ENCODE peak calls at places on chromosomes 13 and 19, in eight cellular contexts. F is stomach, Z is transverse colon, K is HepG2, J is sigmoid colon, Q is H1, Y is K562, E is SK-N-SH. N is an unnamed sample.

GRCh38 chr13:26679945-26680516 is 80.6 kb downstream of the GPR12 start:
- DNase-seq in Y (peak; percentile 2), Q (no peak), Z (no peak), K (no peak), E (no peak), F (no peak), J (no peak), N (no peak)

GRCh38 chr13:19618925-19619324 is 14.5 kb upstream of the MPHOSPH8 start:
- DNase-seq in Q (peak; percentile 46), Y (peak; percentile 31), Z (no peak), K (peak; percentile 79), E (peak; percentile 49), F (no peak), J (no peak), N (no peak)

GRCh38 chr13:41179593-41180250 is 14.6 kb downstream of the KBTBD7 start:
- DNase-seq in E (no peak), K (no peak), Y (peak; percentile 17), Z (no peak), Q (no peak), J (no peak), F (no peak), N (no peak)

GRCh38 chr19:11092181-11092538 is 2.9 kb downstream of the LDLR start:
- DNase-seq in E (no peak), Q (no peak), Y (no peak), Z (no peak), F (no peak), K (peak; percentile 92), J (no peak), N (no peak)

GRCh38 chr13:113566227-113566561 is 18.4 kb upstream of the TFDP1 start:
- DNase-seq in Q (no peak), F (no peak), J (no peak), E (no peak), K (no peak), Z (no peak), Y (no peak), N (peak; percentile 45)

GRCh38 chr13:48531416-48532145 is 1.3 kb downstream of the RCBTB2 start:
- DNase-seq in E (no peak), Q (no peak), J (no peak), F (no peak), Z (no peak), K (peak; percentile 13), Y (peak; percentile 20), N (no peak)

GRCh38 chr13:50320297-50320862 is 305.1 kb downstream of the KCNRG start:
- DNase-seq in Y (no peak), J (no peak), Q (no peak), E (no peak), K (peak; percentile 84), Z (no peak), F (no peak), N (no peak)

GRCh38 chr19:32671883-32672282 is 3.1 kb downstream of the ANKRD27 start:
- DNase-seq in F (no peak), Q (no peak), Y (peak; percentile 95), J (no peak), E (no peak), Z (no peak), K (no peak), N (no peak)

GRCh38 chr19:40177286-40178070 is 13.7 kb upstream of the MAP3K10 start:
- DNase-seq in F (no peak), E (no peak), Z (no peak), K (no peak), Y (no peak), Q (no peak), J (no peak), N (no peak)

DNA sequence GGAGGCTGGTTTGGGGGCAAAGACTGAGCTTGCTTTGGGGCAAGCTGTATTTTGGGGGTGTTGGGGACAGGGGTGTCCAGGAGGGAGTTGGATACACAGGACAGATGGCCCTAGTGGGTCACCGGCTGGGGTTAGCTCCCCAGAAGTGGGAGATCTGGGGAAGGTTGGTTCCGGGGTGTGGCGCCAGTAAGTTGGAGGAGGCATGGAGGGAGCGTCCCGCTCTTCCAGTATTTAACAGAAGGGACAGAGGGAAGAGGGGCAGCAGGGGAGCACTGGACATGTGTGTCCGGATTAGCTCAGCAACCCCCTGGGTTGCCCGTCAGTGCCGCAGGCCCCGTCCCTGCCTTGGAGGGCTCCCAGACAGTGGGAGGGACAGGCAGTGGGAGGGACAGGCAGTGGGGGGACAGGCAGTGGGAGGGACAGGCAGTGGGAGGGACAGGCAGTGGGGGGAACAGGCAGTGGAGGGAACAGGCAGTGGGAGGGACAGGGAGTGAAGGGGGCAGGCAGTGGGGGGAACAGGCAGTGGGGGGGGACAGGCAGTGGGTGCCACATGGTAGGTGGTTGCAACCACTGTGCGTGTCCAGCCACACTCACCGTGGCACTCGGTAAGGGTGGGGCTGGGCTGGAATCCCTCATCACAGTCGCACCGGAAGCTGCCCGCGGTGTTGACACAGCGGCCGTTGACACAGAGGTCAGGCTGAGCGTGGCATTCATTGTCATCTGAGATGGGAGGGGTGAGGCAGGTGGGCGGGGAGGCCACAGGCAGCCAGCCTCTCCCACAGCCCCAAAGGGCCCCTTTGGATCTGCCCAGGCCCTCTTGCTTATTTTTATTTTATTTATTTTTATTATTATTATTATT is 33.3 kb downstream of the CCL25 start:
- DNase-seq in J (no peak), Q (no peak), Y (peak; percentile 93), E (no peak), Z (peak; percentile 17), F (no peak), K (peak; percentile 84), N (no peak)
- TF ChIP-seq POLR2AphosphoS5 in J (no peak), Q (no peak), Y (peak; percentile 23), E (no peak), Z (no peak), F (no peak), K (peak; percentile 25), N (no peak)

DNA sequence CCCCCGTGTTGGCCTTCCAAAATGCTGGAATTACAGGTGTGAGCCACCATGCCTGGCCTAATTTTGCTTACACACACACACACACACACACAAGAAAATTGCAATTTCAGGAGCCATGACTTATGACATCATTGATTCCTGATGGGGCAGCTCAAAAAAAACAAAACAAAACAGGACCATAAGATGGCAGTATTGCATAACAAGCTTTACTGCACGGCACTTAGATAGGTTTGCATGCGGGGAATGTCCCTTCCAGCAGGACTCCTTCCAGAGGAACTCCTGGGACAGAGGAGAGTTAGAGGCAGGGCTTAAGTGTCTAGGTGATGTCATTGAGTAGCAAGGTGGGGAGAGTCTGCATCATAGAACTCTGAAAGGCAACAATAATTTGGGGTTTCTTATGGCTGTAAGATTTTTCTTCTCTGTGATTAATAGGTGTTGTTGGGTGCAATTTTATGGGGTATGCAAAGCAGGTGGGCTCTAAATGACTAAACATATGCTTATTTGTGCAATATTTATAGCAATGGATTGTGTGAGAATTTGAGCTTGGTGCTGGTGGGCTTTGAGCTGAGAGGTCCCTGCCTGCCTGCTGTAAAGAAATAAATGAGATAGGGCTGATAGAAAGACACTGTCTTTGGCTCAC is 9.0 kb upstream of the ACSBG2 start:
- DNase-seq in E (peak; percentile 55), K (peak; percentile 67), Y (peak; percentile 79), Q (no peak), J (no peak), Z (no peak), F (no peak), N (no peak)
- TF ChIP-seq EP300 in E (no peak), K (no peak), Y (peak; percentile 23), Q (no peak), J (no peak), Z (no peak), F (no peak), N (no peak)

DNA sequence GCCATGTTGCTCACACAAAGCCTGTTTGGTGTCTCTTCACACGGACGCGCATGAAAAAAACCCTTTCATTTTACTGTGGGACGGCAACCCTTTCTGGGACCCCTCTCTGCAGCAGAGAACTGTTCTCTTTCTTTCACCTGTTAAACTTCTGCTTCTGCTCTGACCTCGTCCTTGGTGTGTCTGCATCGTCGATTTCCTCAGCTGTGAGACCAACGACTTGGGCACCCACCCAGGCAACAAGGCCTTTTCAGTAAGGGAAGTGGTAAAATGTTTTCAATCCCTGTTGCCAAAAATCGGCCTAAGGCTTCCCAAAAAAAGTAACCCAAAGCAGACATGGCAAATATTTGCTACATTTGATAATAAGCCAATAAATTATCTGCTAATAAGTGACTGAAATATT is 515.3 kb downstream of the IRS2 start:
- DNase-seq in Q (no peak), E (no peak), J (no peak), Y (no peak), K (no peak), F (no peak), Z (no peak), N (no peak)
- TF ChIP-seq POLR2AphosphoS5 in Q (no peak), E (no peak), J (no peak), Y (no peak), K (no peak), F (no peak), Z (no peak), N (no peak)

GRCh38 chr13:22903925-22904324 is 276.9 kb upstream of the SGCG start:
- DNase-seq in F (no peak), Y (peak; percentile 41), Q (no peak), K (no peak), J (no peak), E (no peak), Z (no peak), N (no peak)
- TF ChIP-seq EP300 in F (no peak), Y (no peak), Q (no peak), K (no peak), J (no peak), E (no peak), Z (no peak), N (no peak)